ENCODE peak calls at places on chromosomes 1 and 21, in four cellular contexts. F, H, K and U are unnamed samples.

GRCh38 chr1:205505791-205506190 is 1.3 kb downstream of the CDK18 start:
- DNase-seq in F (no peak), H (no peak), K (no peak), U (peak)

GRCh38 chr21:33640697-33641338 is 723 bp downstream of the CRYZL1 start:
- DNase-seq in F (no peak), H (no peak), K (no peak), U (no peak)

GRCh38 chr1:211928993-211929637 is 98.6 kb upstream of the LPGAT1 start:
- DNase-seq in F (no peak), H (no peak), K (no peak), U (no peak)

GRCh38 chr1:115314765-115315164 is 23.3 kb downstream of the NGF start:
- DNase-seq in F (peak), H (no peak), K (no peak), U (no peak)

GRCh38 chr1:51926171-51926812 is 47.8 kb upstream of the NRDC start:
- DNase-seq in F (peak), H (no peak), K (no peak), U (no peak)

GRCh38 chr21:29649370-29649963 is 290.3 kb downstream of the GRIK1 start:
- DNase-seq in F (no peak), H (no peak), K (no peak), U (no peak)

GRCh38 chr1:145714524-145715111 is 4.7 kb upstream of the CD160 start:
- DNase-seq in F (no peak), H (no peak), K (no peak), U (no peak)

GRCh38 chr1:163813251-163813650 is 491.5 kb downstream of the NUF2 start:
- DNase-seq in F (no peak), H (no peak), K (no peak), U (no peak)

GRCh38 chr1:154938604-154939399 is 2.3 kb upstream of the PMVK start:
- DNase-seq in F (no peak), H (no peak), K (no peak), U (no peak)

GRCh38 chr1:89332461-89332860 is 31.4 kb upstream of the GBP6 start:
- DNase-seq in F (no peak), H (no peak), K (no peak), U (no peak)

GRCh38 chr1:228336308-228337030 is 70.2 kb downstream of the TRIM11 start:
- DNase-seq in F (no peak), H (peak), K (no peak), U (peak)

GRCh38 chr21:32611471-32611997 is 643 bp downstream of the CFAP298 start:
- DNase-seq in F (peak), H (no peak), K (peak), U (no peak)